ENCODE peak calls at places on chromosome 15, in six cellular contexts. Q is AG04450; N is neural crest cell; L is Ammon's horn; D is activated CD4-positive, alpha-beta T cell treated with anti-CD3 and anti-CD28 coated beads, Interleukin-2, amount 10 ng/mL, durations not matched to agents 7 days and 5 days; I is activated CD8-positive, alpha-beta memory T cell treated with anti-CD3 and anti-CD28 coated beads for 24 hours. G is an unnamed sample.

GRCh38 chr15:39517122-39517855 is 63.6 kb upstream of the THBS1 start:
- DNase-seq in Q (no peak), L (no peak), N (no peak), D (no peak), I (no peak), G (no peak)

GRCh38 chr15:95409924-95410323 is 920.6 kb upstream of the NR2F2 start:
- DNase-seq in L (no peak), D (no peak), I (no peak), N (no peak), Q (no peak), G (no peak)

GRCh38 chr15:101017935-101018849 is 99.0 kb downstream of the LRRK1 start:
- DNase-seq in N (no peak), D (no peak), I (peak), Q (no peak), L (no peak), G (no peak)

GRCh38 chr15:32872606-32873291 is 154.9 kb downstream of the GREM1 start:
- DNase-seq in L (no peak), D (no peak), Q (peak), I (no peak), N (no peak), G (no peak)

GRCh38 chr15:51830279-51830806 is 890 bp downstream of the TMOD3 start:
- DNase-seq in I (no peak), N (no peak), Q (no peak), L (peak), D (no peak), G (peak)

GRCh38 chr15:71186971-71187960 is 72.0 kb downstream of the THSD4 start:
- DNase-seq in D (no peak), N (peak), L (no peak), Q (no peak), I (no peak), G (no peak)

GRCh38 chr15:48032911-48033310 is 87.9 kb upstream of the SLC24A5 start:
- DNase-seq in N (no peak), L (no peak), Q (no peak), D (no peak), I (no peak), G (no peak)

GRCh38 chr15:69602921-69603320 is 150.3 kb downstream of the RPLP1 start:
- DNase-seq in L (no peak), N (no peak), D (no peak), I (peak), Q (no peak), G (no peak)

GRCh38 chr15:60831540-60831939 is 352.6 kb upstream of the ICE2 start:
- DNase-seq in Q (no peak), D (no peak), I (no peak), N (no peak), L (no peak), G (no peak)

GRCh38 chr15:40045572-40046217 is 6.7 kb upstream of the SRP14 start:
- DNase-seq in D (no peak), Q (no peak), N (no peak), I (peak), L (no peak), G (peak)

GRCh38 chr15:83843511-83843910 is 189.6 kb downstream of the ADAMTSL3 start:
- DNase-seq in D (no peak), I (no peak), L (no peak), N (no peak), Q (no peak), G (no peak)

GRCh38 chr15:63462053-63462452 is 42.3 kb upstream of the USP3 start:
- DNase-seq in D (no peak), N (no peak), L (no peak), I (no peak), Q (peak), G (no peak)

G was measured in MM.1S.